ENCODE peak calls at places on chromosomes 3 and 15, in four cellular contexts. One of them, this sample, is unnamed.

GRCh38 chr15:64620991-64621495 is 154.3 kb downstream of the RBPMS2 start:
- DNase-seq in K562: no peak
- DNase-seq in SK-N-SH: no peak
- DNase-seq in GM12878: no peak
- DNase-seq in this sample: no peak

GRCh38 chr3:52193059-52193458 is 4.9 kb upstream of the ALAS1 start:
- DNase-seq in SK-N-SH: no peak
- DNase-seq in GM12878: no peak
- DNase-seq in K562: no peak
- DNase-seq in this sample: no peak

GRCh38 chr3:32815812-32816438 is 1.9 kb upstream of the TRIM71 start:
- DNase-seq in SK-N-SH: no peak
- DNase-seq in K562: no peak
- DNase-seq in GM12878: no peak
- DNase-seq in this sample: no peak

GRCh38 chr3:153209596-153209995 is 47.6 kb downstream of the RAP2B start:
- DNase-seq in GM12878: no peak
- DNase-seq in K562: no peak
- DNase-seq in SK-N-SH: no peak
- DNase-seq in this sample: peak

GRCh38 chr15:49421991-49422390 is 1.1 kb upstream of the FGF7 start:
- DNase-seq in K562: peak
- DNase-seq in GM12878: peak
- DNase-seq in SK-N-SH: peak
- DNase-seq in this sample: peak

GRCh38 chr3:183116051-183116614 is 16.8 kb upstream of the MCCC1 start:
- DNase-seq in SK-N-SH: peak
- DNase-seq in GM12878: no peak
- DNase-seq in K562: peak
- DNase-seq in this sample: peak

GRCh38 chr15:40787344-40787841 is 17.6 kb downstream of the C15orf62 start:
- DNase-seq in SK-N-SH: no peak
- DNase-seq in GM12878: no peak
- DNase-seq in K562: no peak
- DNase-seq in this sample: peak

GRCh38 chr3:39937874-39938273 is 128.5 kb downstream of the MYRIP start:
- DNase-seq in K562: no peak
- DNase-seq in GM12878: no peak
- DNase-seq in SK-N-SH: no peak
- DNase-seq in this sample: no peak

GRCh38 chr15:80003934-80004472 is 33.0 kb upstream of the BCL2A1 start:
- DNase-seq in GM12878: no peak
- DNase-seq in SK-N-SH: no peak
- DNase-seq in K562: no peak
- DNase-seq in this sample: no peak
- TF ChIP-seq JUND in GM12878: no peak
- TF ChIP-seq JUND in SK-N-SH: no peak
- TF ChIP-seq JUND in K562: no peak
- TF ChIP-seq JUND in this sample: no peak

GRCh38 chr3:136350557-136350956 is 100.4 kb downstream of the PCCB start:
- DNase-seq in K562: no peak
- DNase-seq in GM12878: no peak
- DNase-seq in SK-N-SH: no peak
- DNase-seq in this sample: no peak
- TF ChIP-seq JUND in K562: no peak
- TF ChIP-seq JUND in GM12878: no peak
- TF ChIP-seq JUND in SK-N-SH: no peak
- TF ChIP-seq JUND in this sample: no peak

DNA sequence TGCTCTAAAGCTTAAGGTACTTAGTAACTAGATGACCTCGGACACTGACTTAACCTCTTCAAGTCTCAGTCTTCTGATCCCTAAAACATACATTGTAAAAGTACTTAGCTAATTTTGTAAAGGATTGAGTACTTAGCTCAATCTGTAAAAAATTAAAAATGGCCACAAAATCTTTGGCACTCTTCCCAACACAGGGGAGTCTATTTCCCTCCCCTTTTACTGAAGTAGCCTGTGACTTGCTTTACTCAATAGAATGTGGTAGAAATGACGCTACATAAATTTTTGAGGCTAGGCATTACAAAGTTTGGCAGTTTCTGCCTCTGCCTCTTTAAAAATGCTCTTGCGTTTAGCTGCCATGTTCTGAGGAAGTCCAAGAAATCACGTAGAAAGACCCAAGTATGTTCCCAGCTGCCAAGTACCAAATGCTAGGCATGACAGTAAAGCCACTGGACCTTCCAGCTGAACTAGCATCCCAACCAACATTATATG is 80.2 kb downstream of the CBLB start:
- DNase-seq in GM12878: no peak
- DNase-seq in K562: no peak
- DNase-seq in SK-N-SH: no peak
- DNase-seq in this sample: no peak
- TF ChIP-seq JUND in GM12878: no peak
- TF ChIP-seq JUND in K562: no peak
- TF ChIP-seq JUND in SK-N-SH: no peak
- TF ChIP-seq JUND in this sample: no peak

GRCh38 chr15:28982886-28983285 is 97.1 kb downstream of the APBA2 start:
- DNase-seq in K562: no peak
- DNase-seq in GM12878: no peak
- DNase-seq in SK-N-SH: no peak
- DNase-seq in this sample: no peak
- TF ChIP-seq JUND in K562: no peak
- TF ChIP-seq JUND in GM12878: no peak
- TF ChIP-seq JUND in SK-N-SH: no peak
- TF ChIP-seq JUND in this sample: no peak

DNA sequence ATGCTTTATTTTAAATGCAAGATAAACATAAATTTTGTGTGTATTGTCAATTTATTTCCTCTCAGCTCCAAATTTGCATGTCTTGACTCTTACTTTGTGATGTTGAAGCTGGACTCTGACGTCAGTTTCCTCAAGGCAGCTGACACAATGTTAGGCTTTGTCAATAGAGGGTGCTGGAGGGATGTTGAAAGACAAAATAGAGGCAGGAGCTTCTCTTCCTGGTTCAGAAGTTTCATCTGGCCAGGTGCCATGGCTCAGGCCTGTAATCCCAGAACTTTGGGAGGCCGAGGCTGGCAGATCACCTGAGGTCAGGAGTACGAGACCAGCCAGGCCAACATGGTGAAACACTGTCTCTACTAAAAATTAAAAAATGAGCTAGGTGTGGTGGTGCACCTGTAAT is 408.6 kb downstream of the GBE1 start:
- DNase-seq in SK-N-SH: no peak
- DNase-seq in GM12878: no peak
- DNase-seq in K562: no peak
- DNase-seq in this sample: no peak
- TF ChIP-seq JUND in SK-N-SH: no peak
- TF ChIP-seq JUND in GM12878: no peak
- TF ChIP-seq JUND in K562: no peak
- TF ChIP-seq JUND in this sample: no peak

GRCh38 chr15:89647191-89647851 is 7.9 kb downstream of the KIF7 start:
- DNase-seq in K562: peak
- DNase-seq in SK-N-SH: peak
- DNase-seq in GM12878: no peak
- DNase-seq in this sample: peak
- TF ChIP-seq JUND in K562: no peak
- TF ChIP-seq JUND in SK-N-SH: no peak
- TF ChIP-seq JUND in GM12878: no peak
- TF ChIP-seq JUND in this sample: no peak

GRCh38 chr3:47108546-47108945 is 55.4 kb downstream of the SETD2 start:
- DNase-seq in GM12878: no peak
- DNase-seq in K562: no peak
- DNase-seq in SK-N-SH: no peak
- DNase-seq in this sample: no peak

GRCh38 chr3:47104259-47104658 is 59.7 kb downstream of the SETD2 start:
- DNase-seq in GM12878: no peak
- DNase-seq in K562: no peak
- DNase-seq in SK-N-SH: no peak
- DNase-seq in this sample: no peak

GRCh38 chr3:47098910-47099309 is 65.0 kb downstream of the SETD2 start:
- DNase-seq in K562: no peak
- DNase-seq in SK-N-SH: peak
- DNase-seq in GM12878: no peak
- DNase-seq in this sample: no peak

GRCh38 chr3:47109393-47109792 is 54.5 kb downstream of the SETD2 start:
- DNase-seq in GM12878: no peak
- DNase-seq in K562: no peak
- DNase-seq in SK-N-SH: no peak
- DNase-seq in this sample: no peak

GRCh38 chr3:47103619-47104018 is 60.3 kb downstream of the SETD2 start:
- DNase-seq in SK-N-SH: no peak
- DNase-seq in GM12878: no peak
- DNase-seq in K562: no peak
- DNase-seq in this sample: no peak
- TF ChIP-seq JUND in SK-N-SH: no peak
- TF ChIP-seq JUND in GM12878: no peak
- TF ChIP-seq JUND in K562: no peak
- TF ChIP-seq JUND in this sample: no peak

GRCh38 chr3:37803726-37804469 is 57.8 kb upstream of the CTDSPL start:
- DNase-seq in GM12878: no peak
- DNase-seq in K562: no peak
- DNase-seq in SK-N-SH: no peak
- DNase-seq in this sample: no peak

GRCh38 chr3:37801966-37802365 is 59.7 kb upstream of the CTDSPL start:
- DNase-seq in SK-N-SH: no peak
- DNase-seq in GM12878: no peak
- DNase-seq in K562: no peak
- DNase-seq in this sample: no peak

GRCh38 chr3:37795431-37796061 is 66.1 kb upstream of the CTDSPL start:
- DNase-seq in GM12878: no peak
- DNase-seq in K562: no peak
- DNase-seq in SK-N-SH: no peak
- DNase-seq in this sample: no peak

DNA sequence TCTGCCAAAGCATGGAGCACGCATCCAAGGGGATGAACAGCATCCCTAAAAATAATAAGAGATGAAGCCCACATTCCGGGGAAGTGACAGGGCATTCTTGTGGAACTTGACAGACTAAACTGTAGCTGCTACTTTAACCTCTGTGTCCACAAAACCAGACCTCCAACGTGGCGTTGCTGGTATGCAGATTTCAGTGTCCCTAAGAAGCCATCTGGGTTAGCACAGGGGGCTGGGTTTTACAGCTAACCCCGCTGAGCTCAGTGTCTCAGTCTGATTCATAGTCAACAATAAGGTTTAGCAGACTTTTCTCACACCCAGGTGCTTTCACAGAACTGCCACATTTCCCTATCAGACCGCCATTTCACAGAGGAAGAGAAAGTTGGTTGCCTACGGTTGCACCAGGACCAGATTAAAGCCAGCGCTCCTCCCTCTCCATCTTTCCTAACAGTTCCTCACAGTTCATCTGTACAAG is 61.6 kb upstream of the CTDSPL start:
- DNase-seq in K562: no peak
- DNase-seq in GM12878: no peak
- DNase-seq in SK-N-SH: no peak
- DNase-seq in this sample: no peak
- TF ChIP-seq JUND in K562: no peak
- TF ChIP-seq JUND in GM12878: no peak
- TF ChIP-seq JUND in SK-N-SH: no peak
- TF ChIP-seq JUND in this sample: no peak

DNA sequence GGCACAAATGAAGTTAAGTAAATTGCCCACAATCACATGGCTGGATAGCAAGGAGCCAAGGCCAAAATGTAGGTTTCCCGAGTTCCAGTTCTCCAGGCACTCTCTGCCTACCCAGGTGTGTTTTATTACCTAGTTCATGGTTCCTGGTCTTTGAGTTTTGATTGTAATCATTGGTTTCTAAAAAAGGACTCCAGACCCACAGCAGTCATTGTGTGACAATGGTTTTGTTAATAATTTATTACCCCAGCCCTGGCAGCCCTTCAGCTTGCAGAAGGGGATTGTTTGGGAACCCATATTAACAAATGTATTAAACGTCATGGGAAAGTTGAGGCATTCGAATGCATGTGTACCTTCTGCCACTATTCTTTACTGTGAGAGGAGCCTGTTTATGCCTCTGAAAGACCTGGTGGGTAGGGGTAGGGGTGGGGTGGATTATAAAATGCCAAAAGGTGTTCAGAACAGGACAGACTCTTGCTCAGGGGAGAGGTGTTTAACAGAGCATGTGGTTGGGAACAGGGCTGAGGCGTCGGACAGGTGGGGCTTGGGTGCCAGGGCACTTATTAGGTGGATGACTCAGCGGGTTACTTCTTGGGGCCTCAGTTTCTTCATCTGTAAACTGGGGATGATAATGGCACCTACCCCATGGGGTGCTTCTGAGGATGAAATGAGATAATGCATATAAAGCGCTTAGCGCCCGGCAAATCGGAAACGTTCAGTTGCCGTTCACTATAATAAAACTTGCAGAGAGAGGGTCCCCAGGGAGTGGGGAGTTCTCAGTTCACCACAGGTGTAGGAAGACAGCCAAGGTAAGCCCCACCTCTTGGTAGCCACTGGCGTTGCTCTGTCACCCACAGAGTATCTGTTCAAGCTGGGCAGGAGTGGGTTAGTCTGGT is 221.9 kb upstream of the BHLHE40 start:
- DNase-seq in K562: no peak
- DNase-seq in GM12878: no peak
- DNase-seq in SK-N-SH: no peak
- DNase-seq in this sample: no peak
- TF ChIP-seq JUND in K562: no peak
- TF ChIP-seq JUND in GM12878: no peak
- TF ChIP-seq JUND in SK-N-SH: no peak
- TF ChIP-seq JUND in this sample: no peak

DNA sequence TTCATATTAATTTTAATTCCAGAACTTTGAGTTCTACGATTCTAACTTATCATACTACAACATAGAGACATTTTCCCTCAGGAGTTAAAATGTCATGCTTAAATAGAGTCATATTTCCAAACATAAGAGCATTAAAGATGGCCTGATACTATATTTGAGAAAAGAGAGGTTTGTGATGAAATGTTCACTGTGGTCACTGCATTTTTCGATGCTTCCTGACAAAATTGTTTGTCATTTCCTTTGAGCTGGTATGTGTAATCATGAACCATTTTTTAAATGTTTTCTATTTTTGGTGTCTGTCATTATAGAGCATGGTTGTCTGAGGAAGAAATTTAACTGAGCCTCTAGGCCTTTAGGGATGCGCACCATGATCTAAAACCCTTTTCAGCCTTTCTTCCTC is 721.4 kb upstream of the NR2F2 start:
- DNase-seq in K562: no peak
- DNase-seq in SK-N-SH: no peak
- DNase-seq in GM12878: no peak
- DNase-seq in this sample: no peak
- TF ChIP-seq JUND in K562: no peak
- TF ChIP-seq JUND in SK-N-SH: no peak
- TF ChIP-seq JUND in GM12878: no peak
- TF ChIP-seq JUND in this sample: no peak